ENCODE peak calls at places on chromosomes 2 and 18, in ten cellular contexts. G, J, R, A, Y, X, P, U, I and O are unnamed samples.
A peak's percentile ranks its signal among the peaks of the same experiment; 100 is the strongest.

GRCh38 chr2:54206596-54206995 is 49.4 kb downstream of the TSPYL6 start:
- DNase-seq in I (no peak), A (peak; percentile 76), P (no peak), G (peak; percentile 79), Y (no peak), R (no peak), U (no peak), J (peak; percentile 55), X (no peak), O (peak; percentile 38)

GRCh38 chr2:33372940-33373553 is 103.4 kb upstream of the RASGRP3 start:
- DNase-seq in Y (no peak), U (no peak), I (no peak), G (peak; percentile 72), J (peak; percentile 73), R (no peak), X (no peak), P (peak; percentile 43), A (peak; percentile 52), O (peak; percentile 23)

GRCh38 chr18:49201464-49201863 is 250.7 kb upstream of the SMAD7 start:
- DNase-seq in Y (no peak), P (no peak), G (no peak), U (no peak), X (no peak), I (no peak), R (no peak), J (no peak), A (no peak), O (no peak)

GRCh38 chr2:147416099-147416498 is 428.7 kb upstream of the ACVR2A start:
- DNase-seq in J (peak; percentile 21), A (peak; percentile 36), R (no peak), G (no peak), U (no peak), X (no peak), Y (no peak), P (no peak), I (no peak), O (no peak)

GRCh38 chr2:197647961-197648690 is 27.3 kb downstream of the RFTN2 start:
- DNase-seq in G (peak; percentile 71), Y (no peak), R (no peak), U (no peak), X (no peak), J (no peak), I (no peak), A (no peak), P (no peak), O (no peak)

GRCh38 chr2:128386066-128386465 is 67.4 kb upstream of the HS6ST1 start:
- DNase-seq in X (no peak), J (no peak), Y (no peak), U (no peak), I (no peak), G (no peak), P (no peak), R (no peak), A (no peak), O (no peak)

GRCh38 chr2:95234286-95234785 is 27.0 kb downstream of the ZNF892 start:
- DNase-seq in J (no peak), R (no peak), G (no peak), Y (no peak), U (no peak), X (no peak), P (no peak), A (no peak), I (no peak), O (no peak)

GRCh38 chr2:94956797-94957391 is 68.6 kb upstream of the MAL start:
- DNase-seq in X (no peak), U (peak; percentile 62), P (peak; percentile 63), J (peak; percentile 59), G (peak; percentile 48), Y (no peak), R (no peak), A (peak; percentile 39), I (no peak), O (peak; percentile 14)

GRCh38 chr2:113720167-113720566 is 36.3 kb downstream of the SLC35F5 start:
- DNase-seq in X (no peak), J (peak; percentile 13), I (no peak), G (peak; percentile 39), U (no peak), Y (no peak), P (no peak), A (peak; percentile 53), R (no peak), O (peak; percentile 22)

GRCh38 chr2:240564571-240565266 is 3.6 kb upstream of the RNPEPL1 start:
- DNase-seq in U (no peak), G (peak; percentile 55), A (no peak), I (peak; percentile 12), R (no peak), P (peak; percentile 67), J (no peak), X (no peak), Y (no peak), O (no peak)

GRCh38 chr2:239648607-239649006 is 247.8 kb upstream of the HDAC4 start:
- DNase-seq in A (no peak), X (no peak), U (no peak), R (no peak), P (no peak), I (no peak), J (no peak), Y (no peak), G (no peak), O (no peak)

GRCh38 chr2:227684258-227684657 is 17.7 kb downstream of the SCYGR5 start:
- DNase-seq in U (no peak), G (no peak), R (no peak), A (no peak), P (no peak), J (peak; percentile 26), I (no peak), X (no peak), Y (no peak), O (no peak)

GRCh38 chr18:69401475-69402218 is 959 bp downstream of the DOK6 start:
- DNase-seq in A (no peak), R (no peak), I (no peak), J (no peak), Y (no peak), U (peak; percentile 10), P (no peak), X (no peak), G (peak; percentile 24), O (peak; percentile 48)

GRCh38 chr2:233928594-233929351 is 11.6 kb downstream of the TRPM8 start:
- DNase-seq in R (no peak), P (peak; percentile 63), Y (no peak), X (no peak), G (peak; percentile 57), I (no peak), A (peak; percentile 44), J (peak; percentile 54), U (peak; percentile 45), O (peak; percentile 39)

GRCh38 chr2:144660518-144661316 is 140.8 kb upstream of the ZEB2 start:
- DNase-seq in J (peak; percentile 47), G (peak; percentile 37), U (no peak), Y (no peak), P (no peak), A (no peak), R (no peak), I (no peak), X (no peak), O (no peak)

GRCh38 chr2:57886196-57886786 is 160.3 kb upstream of the VRK2 start:
- DNase-seq in G (no peak), J (no peak), X (no peak), Y (no peak), R (no peak), A (no peak), I (no peak), P (no peak), U (no peak), O (peak; percentile 91)

GRCh38 chr2:27407798-27408491 is 1.4 kb downstream of the PPM1G start:
- DNase-seq in A (peak; percentile 73), I (no peak), Y (no peak), R (no peak), G (peak; percentile 74), J (peak; percentile 65), P (no peak), U (no peak), X (no peak), O (peak; percentile 66)

GRCh38 chr2:46394649-46395510 is 84.5 kb upstream of the TMEM247 start:
- DNase-seq in A (no peak), I (no peak), G (no peak), U (no peak), R (no peak), P (peak; percentile 37), X (no peak), Y (no peak), J (peak; percentile 28), O (no peak)

GRCh38 chr2:127508621-127509034 is 17.7 kb downstream of the IWS1 start:
- DNase-seq in X (no peak), Y (no peak), P (no peak), I (peak; percentile 40), A (peak; percentile 97), G (peak; percentile 91), R (no peak), U (peak; percentile 65), J (peak; percentile 98), O (peak; percentile 26)

GRCh38 chr18:77124452-77124922 is 8.1 kb downstream of the MBP start:
- DNase-seq in A (no peak), X (no peak), G (no peak), J (no peak), R (no peak), I (no peak), U (no peak), P (peak; percentile 81), Y (no peak), O (no peak)

GRCh38 chr2:192029089-192029488 is 165.6 kb downstream of the TMEFF2 start:
- DNase-seq in Y (no peak), P (peak; percentile 10), X (no peak), I (no peak), G (peak; percentile 55), R (no peak), A (peak; percentile 46), U (no peak), J (peak; percentile 33), O (no peak)

GRCh38 chr2:7203056-7203467 is 285.9 kb downstream of the RNF144A start:
- DNase-seq in I (peak; percentile 45), Y (peak; percentile 21), P (peak; percentile 77), G (peak; percentile 76), X (peak; percentile 55), J (peak; percentile 61), R (peak; percentile 7), U (peak; percentile 72), A (peak; percentile 60), O (peak; percentile 53)

GRCh38 chr2:41846962-41847361 is 200.9 kb upstream of the PKDCC start:
- DNase-seq in I (no peak), P (no peak), J (no peak), U (no peak), X (no peak), A (no peak), Y (no peak), G (no peak), R (no peak), O (no peak)

GRCh38 chr2:60439219-60439974 is 114.1 kb downstream of the BCL11A start:
- DNase-seq in Y (no peak), U (peak; percentile 23), J (peak; percentile 8), X (no peak), R (no peak), G (peak; percentile 35), A (no peak), I (peak; percentile 34), P (no peak), O (no peak)

GRCh38 chr2:105857076-105857740 is 112.5 kb downstream of the NCK2 start:
- DNase-seq in G (no peak), P (peak; percentile 50), R (no peak), J (no peak), A (no peak), I (no peak), Y (no peak), X (no peak), U (peak; percentile 64), O (no peak)

GRCh38 chr2:159124441-159124911 is 156.0 kb downstream of the TANC1 start:
- DNase-seq in R (no peak), X (no peak), P (peak; percentile 60), A (peak; percentile 63), U (no peak), I (no peak), J (peak; percentile 86), Y (no peak), G (peak; percentile 95), O (no peak)

GRCh38 chr2:227376911-227377396 is 2.2 kb downstream of the TM4SF20 start:
- DNase-seq in I (no peak), J (peak; percentile 47), Y (no peak), P (no peak), X (no peak), R (no peak), G (peak; percentile 50), U (no peak), A (no peak), O (no peak)

GRCh38 chr2:102387763-102388546 is 32.4 kb downstream of the IL18R1 start:
- DNase-seq in Y (no peak), P (no peak), X (no peak), U (no peak), J (no peak), R (no peak), A (no peak), I (no peak), G (no peak), O (no peak)